ENCODE peak calls at places on chromosomes 12 and 14, in five cellular contexts. V, O, K, E and G are unnamed samples.

GRCh38 chr12:78146365-78146772 is 315.7 kb downstream of the NAV3 start:
- DNase-seq in V (no peak), O (no peak), K (peak), E (peak), G (no peak)

GRCh38 chr12:68560823-68561422 is 49.8 kb upstream of the RAP1B start:
- DNase-seq in V (no peak), O (no peak), K (no peak), E (no peak), G (no peak)

GRCh38 chr12:91367234-91367849 is 184.7 kb upstream of the DCN start:
- DNase-seq in V (no peak), O (no peak), K (peak), E (peak), G (no peak)

GRCh38 chr14:46580941-46581671 is 70.5 kb downstream of the RPL10L start:
- DNase-seq in V (peak), O (no peak), K (no peak), E (peak), G (peak)

GRCh38 chr12:96404683-96405082 is 4.4 kb upstream of the CDK17 start:
- DNase-seq in V (no peak), O (no peak), K (no peak), E (no peak), G (no peak)

GRCh38 chr14:68231832-68232642 is 412.5 kb downstream of the RAD51B start:
- DNase-seq in V (no peak), O (no peak), K (no peak), E (no peak), G (no peak)

GRCh38 chr14:67831122-67831521 is 11.5 kb downstream of the RAD51B start:
- DNase-seq in V (no peak), O (no peak), K (no peak), E (no peak), G (no peak)

GRCh38 chr12:54977155-54977554 is 7.4 kb downstream of the TESPA1 start:
- DNase-seq in V (no peak), O (no peak), K (no peak), E (no peak), G (no peak)

GRCh38 chr12:113611652-113612051 is 140.0 kb upstream of the LHX5 start:
- DNase-seq in V (no peak), O (no peak), K (no peak), E (no peak), G (no peak)

GRCh38 chr12:19435831-19436497 is 3.3 kb upstream of the AEBP2 start:
- DNase-seq in V (no peak), O (no peak), K (no peak), E (no peak), G (no peak)

GRCh38 chr14:38098074-38098846 is 109.4 kb upstream of the SSTR1 start:
- DNase-seq in V (no peak), O (no peak), K (no peak), E (no peak), G (no peak)

GRCh38 chr14:60485600-60486251 is at the start of gene C14orf39:
- DNase-seq in V (no peak), O (no peak), K (peak), E (no peak), G (peak)

GRCh38 chr14:106506901-106507305 is 980.5 kb downstream of the TMEM121 start:
- DNase-seq in V (no peak), O (no peak), K (no peak), E (no peak), G (no peak)

GRCh38 chr14:52071675-52072074 is 2.8 kb upstream of the NID2 start:
- DNase-seq in V (no peak), O (no peak), K (no peak), E (no peak), G (no peak)

GRCh38 chr14:100587763-100588411 is 670 bp upstream of the BEGAIN start:
- DNase-seq in V (no peak), O (no peak), K (no peak), E (no peak), G (peak)

GRCh38 chr14:56487761-56488160 is 91.8 kb upstream of the TMEM260 start:
- DNase-seq in V (no peak), O (no peak), K (no peak), E (no peak), G (no peak)

GRCh38 chr12:4148418-4149056 is 125.0 kb upstream of the CCND2 start:
- DNase-seq in V (no peak), O (peak), K (no peak), E (no peak), G (no peak)

GRCh38 chr14:104549536-104550339 is 29.8 kb upstream of the C14orf180 start:
- DNase-seq in V (no peak), O (no peak), K (no peak), E (no peak), G (no peak)

GRCh38 chr12:58540480-58541299 is 379.6 kb downstream of the LRIG3 start:
- DNase-seq in V (peak), O (peak), K (no peak), E (peak), G (peak)

GRCh38 chr14:36647827-36648753 is 13.6 kb upstream of the PAX9 start:
- DNase-seq in V (no peak), O (no peak), K (peak), E (peak), G (peak)

GRCh38 chr12:63276537-63277365 is 125.8 kb upstream of the AVPR1A start:
- DNase-seq in V (peak), O (no peak), K (peak), E (peak), G (peak)

GRCh38 chr14:90331497-90332270 is at the start of gene NRDE2:
- DNase-seq in V (peak), O (peak), K (peak), E (peak), G (peak)

GRCh38 chr12:78143717-78144116 is 313.0 kb downstream of the NAV3 start:
- DNase-seq in V (no peak), O (no peak), K (no peak), E (no peak), G (no peak)

GRCh38 chr12:47604474-47604873 is 101.4 kb downstream of the RPAP3 start:
- DNase-seq in V (no peak), O (no peak), K (no peak), E (no peak), G (no peak)

GRCh38 chr12:76346798-76347420 is 1.3 kb downstream of the BBS10 start:
- DNase-seq in V (no peak), O (peak), K (peak), E (peak), G (no peak)

GRCh38 chr14:24879661-24880381 is 170.1 kb downstream of the STXBP6 start:
- DNase-seq in V (no peak), O (no peak), K (no peak), E (no peak), G (no peak)

GRCh38 chr14:24880689-24881088 is 169.3 kb downstream of the STXBP6 start:
- DNase-seq in V (no peak), O (no peak), K (no peak), E (no peak), G (no peak)

GRCh38 chr14:24881496-24881895 is 168.5 kb downstream of the STXBP6 start:
- DNase-seq in V (no peak), O (no peak), K (no peak), E (no peak), G (no peak)

GRCh38 chr14:24885410-24885913 is 164.5 kb downstream of the STXBP6 start:
- DNase-seq in V (no peak), O (no peak), K (no peak), E (peak), G (no peak)

DNA sequence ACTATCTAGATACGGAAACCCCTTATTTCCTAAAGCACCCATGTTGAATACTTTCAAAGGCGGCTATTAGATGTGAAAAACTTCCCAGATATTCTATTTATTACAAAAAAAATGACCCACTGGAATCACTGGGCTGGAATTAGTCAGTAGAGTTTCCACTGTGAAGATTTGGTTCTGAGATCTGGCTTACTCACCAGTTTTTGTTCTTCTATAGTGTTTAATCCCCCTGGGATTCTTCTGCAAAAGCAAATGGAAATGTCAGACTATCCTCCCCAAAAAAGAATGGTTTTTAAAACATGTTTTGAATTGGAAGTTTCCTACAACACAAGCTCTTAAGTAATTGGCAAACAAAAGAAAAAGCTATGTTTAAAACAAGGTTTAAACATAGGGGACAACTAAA is 166.4 kb downstream of the STXBP6 start:
- DNase-seq in V (no peak), O (no peak), K (no peak), E (no peak), G (no peak)
- TF ChIP-seq ATF2 in V (no peak), O (no peak), K (no peak), E (no peak), G (no peak)

DNA sequence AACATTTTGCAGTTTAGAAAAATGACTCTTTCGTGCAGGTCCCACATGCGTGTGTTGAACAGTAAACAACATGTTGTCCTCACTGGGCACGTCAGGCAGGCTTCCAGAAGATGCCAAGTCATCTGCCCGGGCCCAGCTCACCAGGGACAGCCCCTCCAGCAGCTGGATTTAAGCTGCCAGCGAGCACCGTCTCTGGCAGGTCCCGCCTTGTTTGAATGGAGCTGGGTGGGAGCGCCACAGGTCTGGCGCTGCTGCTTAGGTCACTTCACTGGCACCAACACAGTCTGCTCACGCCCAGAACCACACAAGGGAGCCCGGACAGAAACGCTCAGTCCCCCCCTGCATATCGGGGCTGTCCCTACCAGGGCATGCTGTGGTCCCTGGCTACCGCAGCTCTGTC is 33.1 kb upstream of the MMP17 start:
- DNase-seq in V (no peak), O (no peak), K (no peak), E (no peak), G (no peak)
- TF ChIP-seq ATF2 in V (no peak), O (no peak), K (no peak), E (no peak), G (no peak)

GRCh38 chr14:33791971-33792370 is 158.9 kb downstream of the EGLN3 start:
- DNase-seq in V (no peak), O (peak), K (no peak), E (no peak), G (no peak)

GRCh38 chr14:33792387-33793368 is 158.2 kb downstream of the EGLN3 start:
- DNase-seq in V (peak), O (peak), K (peak), E (peak), G (peak)

GRCh38 chr14:33796356-33796755 is 154.5 kb downstream of the EGLN3 start:
- DNase-seq in V (no peak), O (no peak), K (no peak), E (no peak), G (no peak)

GRCh38 chr14:33794791-33795300 is 156.0 kb downstream of the EGLN3 start:
- DNase-seq in V (no peak), O (no peak), K (no peak), E (no peak), G (no peak)

GRCh38 chr14:33793711-33794110 is 157.2 kb downstream of the EGLN3 start:
- DNase-seq in V (no peak), O (no peak), K (no peak), E (no peak), G (no peak)
- TF ChIP-seq ATF2 in V (no peak), O (no peak), K (no peak), E (no peak), G (no peak)

DNA sequence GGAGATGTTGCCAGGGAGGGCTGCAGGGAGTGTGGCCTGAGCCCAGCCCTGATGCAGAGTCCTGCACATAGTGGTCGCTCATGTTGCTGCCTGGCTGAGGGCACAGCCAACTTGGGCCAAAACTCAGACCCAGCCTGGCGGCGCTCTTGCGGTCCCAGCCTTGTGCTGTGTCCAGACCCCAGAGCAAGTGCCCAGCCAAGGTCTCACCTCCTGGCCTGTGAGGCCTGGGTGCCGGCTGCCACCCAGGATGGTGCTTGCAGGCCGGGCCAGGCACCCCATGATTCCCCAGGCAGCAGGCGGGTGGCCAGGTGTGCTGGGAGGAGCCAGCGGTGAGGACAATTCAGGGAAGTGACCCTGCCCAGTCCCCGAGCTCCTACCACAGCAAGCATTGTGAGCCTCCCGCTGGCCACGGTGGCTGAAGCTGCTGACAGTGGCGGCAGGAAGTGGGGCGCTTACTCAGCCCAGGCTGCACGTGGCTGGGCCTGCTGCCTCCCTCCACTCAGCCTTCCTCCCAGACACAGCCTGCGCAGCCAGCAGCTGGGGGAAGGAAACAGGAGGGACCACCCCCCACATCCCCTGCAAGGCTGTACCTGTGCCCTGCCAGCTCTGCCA is 17.7 kb upstream of the PGF start:
- DNase-seq in V (no peak), O (no peak), K (no peak), E (no peak), G (no peak)
- TF ChIP-seq ATF2 in V (no peak), O (no peak), K (no peak), E (no peak), G (no peak)

GRCh38 chr12:121424632-121424992 is 24.7 kb downstream of the RNF34 start:
- DNase-seq in V (no peak), O (no peak), K (no peak), E (no peak), G (no peak)
- TF ChIP-seq ATF2 in V (no peak), O (no peak), K (no peak), E (no peak), G (no peak)

GRCh38 chr12:28369483-28369882 is 179.2 kb downstream of the CCDC91 start:
- DNase-seq in V (no peak), O (no peak), K (no peak), E (no peak), G (no peak)

GRCh38 chr12:28378749-28379148 is 188.5 kb downstream of the CCDC91 start:
- DNase-seq in V (no peak), O (no peak), K (no peak), E (no peak), G (no peak)

GRCh38 chr12:28374556-28374955 is 184.3 kb downstream of the CCDC91 start:
- DNase-seq in V (no peak), O (no peak), K (no peak), E (no peak), G (no peak)
- TF ChIP-seq ATF2 in V (no peak), O (no peak), K (no peak), E (no peak), G (no peak)